ENCODE peak calls at places on chromosomes 13 and 19, in seven cellular contexts. I is mucosa of descending colon, T is kidney, F is gastrocnemius medialis, C is tibial artery, V is transverse colon, M is aorta. A is an unnamed sample. For H3K9me3 and H3K4me1, the result is how much of the 10 kb centered on the place peaks cover.

GRCh38 chr19:39498262-39499081 is at the start of gene DLL3:
- DNase-seq in I (no peak), T (no peak), F (no peak), C (no peak), V (no peak), M (no peak), A (peak)

GRCh38 chr13:29067306-29067945 is 247.3 kb downstream of the MTUS2 start:
- DNase-seq in I (no peak), T (no peak), F (no peak), C (no peak), V (no peak), M (no peak), A (no peak)

GRCh38 chr13:105552078-105552477 is 983.4 kb downstream of the EFNB2 start:
- DNase-seq in I (no peak), T (no peak), F (no peak), C (no peak), V (no peak), M (no peak), A (no peak)

GRCh38 chr13:66234159-66234558 is 996.0 kb downstream of the PCDH9 start:
- DNase-seq in I (no peak), T (no peak), F (no peak), C (no peak), V (no peak), M (no peak), A (no peak)

GRCh38 chr19:4066176-4066606 is 508 bp downstream of the ZBTB7A start:
- DNase-seq in I (peak), T (no peak), F (no peak), C (peak), V (peak), M (no peak), A (no peak)

GRCh38 chr13:37475966-37476365 is 122.6 kb downstream of the POSTN start:
- DNase-seq in I (no peak), T (no peak), F (no peak), C (no peak), V (no peak), M (no peak), A (no peak)

GRCh38 chr13:91785435-91786137 is 387.2 kb downstream of the GPC5 start:
- DNase-seq in I (no peak), T (no peak), F (no peak), C (no peak), V (no peak), M (no peak), A (no peak)

GRCh38 chr13:102642475-102642874 is 45.7 kb downstream of the TPP2 start:
- DNase-seq in I (peak), T (peak), F (peak), C (peak), V (peak), M (no peak), A (peak)

GRCh38 chr19:4345656-4346383 is 2.5 kb downstream of the MPND start:
- DNase-seq in I (no peak), T (no peak), F (no peak), C (no peak), V (no peak), M (no peak), A (peak)

GRCh38 chr19:6473652-6474051 is 7.9 kb downstream of the DENND1C start:
- DNase-seq in I (no peak), T (no peak), F (no peak), C (no peak), V (no peak), M (no peak), A (peak)

GRCh38 chr19:35883920-35884319 is 15.5 kb downstream of the APLP1 start:
- DNase-seq in I (no peak), T (no peak), F (no peak), C (no peak), V (no peak), M (no peak), A (no peak)

GRCh38 chr13:101307181-101307701 is 109.1 kb downstream of the NALCN start:
- DNase-seq in I (no peak), T (no peak), F (no peak), C (no peak), V (no peak), M (peak), A (no peak)

GRCh38 chr19:6730153-6730804 is 7.1 kb downstream of the GPR108 start:
- DNase-seq in I (peak), T (peak), F (no peak), C (no peak), V (peak), M (peak), A (peak)

GRCh38 chr19:1945899-1946298 is 4.9 kb downstream of the CSNK1G2 start:
- DNase-seq in I (peak), T (peak), F (no peak), C (no peak), V (peak), M (no peak), A (no peak)

GRCh38 chr13:43963726-43964125 is 84.0 kb downstream of the LACC1 start:
- DNase-seq in I (no peak), T (no peak), F (no peak), C (no peak), V (no peak), M (no peak), A (no peak)

GRCh38 chr19:16066611-16067104 is 9.6 kb upstream of the TPM4 start:
- DNase-seq in I (peak), T (no peak), F (no peak), C (no peak), V (peak), M (peak), A (peak)

GRCh38 chr19:55870736-55871135 is 34.4 kb downstream of the NLRP4 start:
- DNase-seq in I (no peak), T (no peak), F (no peak), C (no peak), V (no peak), M (no peak), A (no peak)

GRCh38 chr13:102598061-102598460 is 1.3 kb downstream of the TPP2 start:
- DNase-seq in I (no peak), T (no peak), F (no peak), C (no peak), V (no peak), M (no peak), A (peak)

GRCh38 chr13:109773276-109773675 is 13.1 kb downstream of the IRS2 start:
- DNase-seq in I (no peak), T (no peak), F (no peak), C (no peak), V (no peak), M (no peak), A (no peak)

GRCh38 chr19:49073514-49074378 is 1.2 kb upstream of the KCNA7 start:
- DNase-seq in I (no peak), T (no peak), F (peak), C (no peak), V (no peak), M (no peak), A (no peak)

GRCh38 chr13:103002279-103002678 is 63.9 kb downstream of the SLC10A2 start:
- DNase-seq in I (no peak), T (no peak), F (no peak), C (no peak), V (no peak), M (no peak), A (peak)

GRCh38 chr13:36362251-36362650 is 16.1 kb upstream of the SPART start:
- DNase-seq in I (no peak), T (no peak), F (no peak), C (no peak), V (no peak), M (no peak), A (no peak)

GRCh38 chr13:26300140-26300539 is 46.2 kb downstream of the CDK8 start:
- DNase-seq in I (no peak), T (no peak), F (no peak), C (no peak), V (no peak), M (no peak), A (no peak)

GRCh38 chr13:90485441-90485840 is 862.0 kb upstream of the MIR17HG start:
- DNase-seq in I (no peak), T (no peak), F (no peak), C (no peak), V (no peak), M (no peak), A (no peak)

GRCh38 chr19:15062036-15062435 is 12.8 kb downstream of the CASP14 start:
- DNase-seq in I (no peak), T (no peak), F (no peak), C (no peak), V (no peak), M (no peak), A (no peak)

GRCh38 chr19:54560881-54561385 is 12.7 kb upstream of the LILRA2 start:
- DNase-seq in I (no peak), T (no peak), F (no peak), C (no peak), V (no peak), M (no peak), A (no peak)

GRCh38 chr19:39413269-39413902 is 917 bp downstream of the PLEKHG2 start:
- DNase-seq in I (peak), T (peak), F (no peak), C (peak), V (peak), M (peak), A (no peak)

GRCh38 chr19:13797058-13797440 is 1.8 kb downstream of the ZSWIM4 start:
- DNase-seq in I (no peak), T (no peak), F (no peak), C (no peak), V (no peak), M (no peak), A (no peak)
- H3K4me3 ChIP-seq in I (no peak), T (peak), F (no peak), C (peak), V (no peak), M (no peak), A (no peak)

DNA sequence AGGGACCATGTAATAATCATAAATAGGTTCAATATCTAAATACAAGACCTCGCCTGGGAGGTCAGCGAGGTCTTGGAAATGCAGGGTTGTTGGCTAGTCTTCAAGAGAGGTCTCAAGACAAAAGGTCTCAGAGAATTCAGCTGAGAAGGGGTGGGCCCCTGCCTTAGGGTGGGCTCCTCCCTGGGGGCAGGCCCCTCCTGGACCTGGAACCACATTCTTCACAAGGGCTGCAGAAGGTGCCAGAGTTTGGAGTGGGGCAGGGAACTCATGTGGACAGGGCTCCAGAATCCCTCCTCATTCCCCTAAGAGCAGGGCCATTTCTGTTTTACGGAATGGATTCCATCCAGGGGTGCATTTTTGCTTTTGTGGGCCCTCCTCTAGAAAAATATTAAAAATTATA is 10.2 kb downstream of the CEACAM18 start:
- DNase-seq in I (no peak), T (no peak), F (no peak), C (no peak), V (no peak), M (no peak), A (no peak)
- H3K9me3 ChIP-seq in I (under half), T (under half), F (under half), C (under half), V (under half), M (under half), A (under half)

GRCh38 chr19:37909661-37910199 is 2.7 kb downstream of the SIPA1L3 start:
- DNase-seq in I (no peak), T (no peak), F (no peak), C (no peak), V (no peak), M (no peak), A (no peak)
- H3K4me1 ChIP-seq in I (under half), T (under half), F (under half), C (under half), V (under half), M (under half), A (under half)

GRCh38 chr19:18969953-18970659 is 29.1 kb upstream of the HOMER3 start:
- DNase-seq in I (no peak), T (no peak), F (no peak), C (no peak), V (no peak), M (no peak), A (no peak)
- H3K4me3 ChIP-seq in I (no peak), T (no peak), F (no peak), C (no peak), V (no peak), M (no peak), A (no peak)

GRCh38 chr19:23531231-23531790 is 136.0 kb upstream of the ZNF91 start:
- DNase-seq in I (no peak), T (no peak), F (no peak), C (no peak), V (no peak), M (no peak), A (no peak)
- H3K9me3 ChIP-seq in I (under half), T (under half), F (under half), C (under half), V (under half), M (under half), A (under half)